ENCODE peak calls at places on chromosomes 16 and 17, in five cellular contexts. One of them, this sample, is unnamed.

GRCh38 chr16:66367968-66368891 is 1.7 kb downstream of the CDH5 start:
- DNase-seq in K562: no peak
- DNase-seq in H1: no peak
- DNase-seq in SK-N-SH: no peak
- DNase-seq in GM12878: no peak
- DNase-seq in this sample: no peak

GRCh38 chr17:41750866-41751265 is 16.4 kb upstream of the HAP1 start:
- DNase-seq in K562: no peak
- DNase-seq in H1: no peak
- DNase-seq in SK-N-SH: no peak
- DNase-seq in GM12878: no peak
- DNase-seq in this sample: no peak

GRCh38 chr17:57523926-57524634 is 221.0 kb downstream of the CCDC182 start:
- DNase-seq in K562: no peak
- DNase-seq in H1: no peak
- DNase-seq in SK-N-SH: no peak
- DNase-seq in GM12878: no peak
- DNase-seq in this sample: no peak

GRCh38 chr17:44655983-44656700 is at the start of gene MEIOC:
- DNase-seq in K562: no peak
- DNase-seq in H1: peak
- DNase-seq in SK-N-SH: peak
- DNase-seq in GM12878: no peak
- DNase-seq in this sample: no peak

GRCh38 chr17:7014995-7015586 is 2.7 kb downstream of the RNASEK start:
- DNase-seq in K562: no peak
- DNase-seq in H1: no peak
- DNase-seq in SK-N-SH: no peak
- DNase-seq in GM12878: peak
- DNase-seq in this sample: no peak

GRCh38 chr16:1379054-1379862 is 27.5 kb downstream of the GNPTG start:
- DNase-seq in K562: peak
- DNase-seq in H1: peak
- DNase-seq in SK-N-SH: peak
- DNase-seq in GM12878: no peak
- DNase-seq in this sample: peak

GRCh38 chr16:84562174-84562815 is 55.6 kb downstream of the COTL1 start:
- DNase-seq in K562: no peak
- DNase-seq in H1: no peak
- DNase-seq in SK-N-SH: no peak
- DNase-seq in GM12878: peak
- DNase-seq in this sample: no peak

GRCh38 chr16:57042157-57043111 is 49.9 kb upstream of the CPNE2 start:
- DNase-seq in K562: no peak
- DNase-seq in H1: no peak
- DNase-seq in SK-N-SH: no peak
- DNase-seq in GM12878: peak
- DNase-seq in this sample: no peak

GRCh38 chr16:30958164-30959083 is 870 bp downstream of the SETD1A start:
- DNase-seq in K562: peak
- DNase-seq in H1: peak
- DNase-seq in SK-N-SH: peak
- DNase-seq in GM12878: no peak
- DNase-seq in this sample: peak

GRCh38 chr17:21039839-21040575 is 2.8 kb downstream of the USP22 start:
- DNase-seq in K562: peak
- DNase-seq in H1: no peak
- DNase-seq in SK-N-SH: peak
- DNase-seq in GM12878: no peak
- DNase-seq in this sample: peak

GRCh38 chr17:77555741-77556291 is 402.7 kb upstream of the TNRC6C start:
- DNase-seq in K562: no peak
- DNase-seq in H1: no peak
- DNase-seq in SK-N-SH: peak
- DNase-seq in GM12878: no peak
- DNase-seq in this sample: no peak

GRCh38 chr16:29804455-29805231 is 1.7 kb upstream of the MAZ start:
- DNase-seq in K562: no peak
- DNase-seq in H1: no peak
- DNase-seq in SK-N-SH: no peak
- DNase-seq in GM12878: no peak
- DNase-seq in this sample: no peak

GRCh38 chr17:54063639-54064038 is 240.9 kb downstream of the KIF2B start:
- DNase-seq in K562: no peak
- DNase-seq in H1: no peak
- DNase-seq in SK-N-SH: no peak
- DNase-seq in GM12878: no peak
- DNase-seq in this sample: no peak

GRCh38 chr16:82201906-82202305 is 31.9 kb upstream of the MPHOSPH6 start:
- DNase-seq in K562: no peak
- DNase-seq in H1: no peak
- DNase-seq in SK-N-SH: no peak
- DNase-seq in GM12878: no peak
- DNase-seq in this sample: no peak

GRCh38 chr16:10608687-10609409 is 28.4 kb upstream of the EMP2 start:
- DNase-seq in K562: no peak
- DNase-seq in H1: no peak
- DNase-seq in SK-N-SH: no peak
- DNase-seq in GM12878: no peak
- DNase-seq in this sample: no peak

GRCh38 chr16:85007815-85008214 is 3.5 kb downstream of the ZDHHC7 start:
- DNase-seq in K562: no peak
- DNase-seq in H1: no peak
- DNase-seq in SK-N-SH: no peak
- DNase-seq in GM12878: no peak
- DNase-seq in this sample: no peak

GRCh38 chr16:55250641-55251550 is 73.1 kb upstream of the IRX6 start:
- DNase-seq in K562: no peak
- DNase-seq in H1: no peak
- DNase-seq in SK-N-SH: peak
- DNase-seq in GM12878: no peak
- DNase-seq in this sample: no peak

GRCh38 chr16:31215287-31216115 is 1.4 kb downstream of the PYDC1 start:
- DNase-seq in K562: peak
- DNase-seq in H1: peak
- DNase-seq in SK-N-SH: peak
- DNase-seq in GM12878: no peak
- DNase-seq in this sample: peak

GRCh38 chr16:50448522-50448921 is 79.7 kb upstream of the BRD7 start:
- DNase-seq in K562: no peak
- DNase-seq in H1: peak
- DNase-seq in SK-N-SH: peak
- DNase-seq in GM12878: no peak
- DNase-seq in this sample: peak

GRCh38 chr16:56332464-56333079 is 92.8 kb downstream of the AMFR start:
- DNase-seq in K562: peak
- DNase-seq in H1: peak
- DNase-seq in SK-N-SH: peak
- DNase-seq in GM12878: no peak
- DNase-seq in this sample: peak

GRCh38 chr16:81861915-81862314 is 82.8 kb downstream of the PLCG2 start:
- DNase-seq in K562: no peak
- DNase-seq in H1: no peak
- DNase-seq in SK-N-SH: no peak
- DNase-seq in GM12878: no peak
- DNase-seq in this sample: no peak

GRCh38 chr17:17778308-17779014 is 58.3 kb downstream of the SREBF1 start:
- DNase-seq in K562: no peak
- DNase-seq in H1: no peak
- DNase-seq in SK-N-SH: peak
- DNase-seq in GM12878: no peak
- DNase-seq in this sample: no peak

GRCh38 chr16:57938936-57939871 is 31.7 kb downstream of the CNGB1 start:
- DNase-seq in K562: no peak
- DNase-seq in H1: no peak
- DNase-seq in SK-N-SH: no peak
- DNase-seq in GM12878: no peak
- DNase-seq in this sample: peak

GRCh38 chr17:68598074-68598473 is 3.1 kb downstream of the FAM20A start:
- DNase-seq in K562: no peak
- DNase-seq in H1: no peak
- DNase-seq in SK-N-SH: no peak
- DNase-seq in GM12878: no peak
- DNase-seq in this sample: no peak

DNA sequence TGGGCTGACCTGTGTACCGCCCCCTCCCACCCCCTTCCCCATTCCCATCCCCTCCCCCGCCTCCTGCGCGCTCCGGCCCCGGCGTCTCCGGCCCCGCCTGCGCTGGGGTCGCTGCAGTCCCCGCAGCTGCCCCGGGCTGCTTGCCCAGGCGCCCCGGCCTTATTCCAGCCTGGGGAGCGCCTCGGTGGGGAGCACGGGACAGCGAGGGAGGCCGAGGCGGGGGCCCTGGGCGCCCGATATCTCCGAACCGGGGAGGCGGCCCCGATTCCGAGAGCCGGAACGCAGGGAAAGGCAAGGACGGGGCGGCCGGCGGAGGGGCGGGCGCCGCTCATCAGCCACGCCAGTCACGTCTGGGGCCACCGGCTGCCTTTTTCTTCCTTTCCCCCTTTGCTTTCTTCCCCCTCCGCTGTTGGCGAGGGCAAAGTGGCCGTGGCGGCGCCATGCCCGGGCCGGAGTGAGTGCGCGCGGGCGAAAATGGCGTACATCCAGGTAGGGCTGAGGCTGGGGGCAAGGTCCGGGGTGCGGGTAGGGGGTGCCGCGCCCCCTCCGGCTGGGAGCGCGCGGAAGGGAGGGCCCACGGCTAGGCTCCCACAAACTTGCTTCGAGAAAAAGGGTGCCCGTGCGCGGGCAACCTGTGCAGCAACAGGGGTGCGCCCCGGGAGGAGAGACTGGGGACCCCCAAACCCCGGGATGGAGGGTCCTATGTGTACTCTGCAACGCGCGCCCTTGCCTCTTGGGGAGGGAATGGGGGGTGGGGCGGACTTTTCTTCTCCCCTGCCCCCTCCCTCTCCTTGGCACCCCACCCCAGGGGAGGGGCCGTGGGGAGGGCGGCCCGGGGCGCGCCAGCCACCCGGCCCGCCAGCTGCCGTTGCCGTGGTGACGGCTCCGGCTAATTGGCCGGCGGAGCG is at the start of gene SYT17:
- DNase-seq in K562: no peak
- DNase-seq in H1: peak
- DNase-seq in SK-N-SH: peak
- DNase-seq in GM12878: no peak
- DNase-seq in this sample: no peak
- TF ChIP-seq GABPA in K562: no peak
- TF ChIP-seq GABPA in H1: no peak
- TF ChIP-seq GABPA in SK-N-SH: no peak
- TF ChIP-seq GABPA in GM12878: no peak
- TF ChIP-seq GABPA in this sample: no peak

GRCh38 chr16:78762222-78762621 is 662.8 kb downstream of the WWOX start:
- DNase-seq in K562: no peak
- DNase-seq in H1: no peak
- DNase-seq in SK-N-SH: no peak
- DNase-seq in GM12878: no peak
- DNase-seq in this sample: no peak

GRCh38 chr16:78761427-78761826 is 662.0 kb downstream of the WWOX start:
- DNase-seq in K562: no peak
- DNase-seq in H1: no peak
- DNase-seq in SK-N-SH: no peak
- DNase-seq in GM12878: peak
- DNase-seq in this sample: no peak

GRCh38 chr16:78768226-78768625 is 668.8 kb downstream of the WWOX start:
- DNase-seq in K562: no peak
- DNase-seq in H1: no peak
- DNase-seq in SK-N-SH: no peak
- DNase-seq in GM12878: no peak
- DNase-seq in this sample: no peak

GRCh38 chr16:78764478-78764877 is 665.0 kb downstream of the WWOX start:
- DNase-seq in K562: no peak
- DNase-seq in H1: no peak
- DNase-seq in SK-N-SH: no peak
- DNase-seq in GM12878: no peak
- DNase-seq in this sample: no peak

DNA sequence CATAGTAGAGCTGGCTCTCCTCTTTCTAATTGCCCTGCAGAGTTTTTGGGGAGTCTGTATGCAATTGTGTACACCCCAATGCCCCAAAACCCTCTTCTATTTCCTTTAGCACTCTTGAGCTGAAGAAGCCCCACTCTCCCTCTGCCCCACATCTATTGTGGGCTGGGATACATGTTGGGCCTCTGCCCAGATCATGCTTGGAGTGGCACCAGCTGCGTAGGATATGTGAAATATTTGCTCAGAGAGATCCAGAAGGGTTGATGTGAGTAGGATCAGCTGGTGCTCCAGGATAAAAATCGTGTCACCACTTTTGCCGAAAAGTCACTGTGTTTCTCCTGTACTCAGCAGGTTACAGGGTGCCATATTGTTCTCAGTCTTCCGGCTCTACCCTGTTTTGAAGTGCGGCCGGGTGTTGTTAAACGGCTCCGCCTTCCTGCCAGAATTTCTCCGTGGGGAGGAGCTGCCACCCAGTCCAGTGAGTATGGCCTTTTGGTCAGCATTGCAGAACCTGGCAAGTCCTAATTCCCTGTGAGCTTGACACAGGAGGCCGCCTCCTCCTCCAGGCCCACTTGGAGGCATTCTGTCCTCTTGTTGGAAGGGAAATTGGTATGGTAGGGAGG is 664.5 kb downstream of the WWOX start:
- DNase-seq in K562: no peak
- DNase-seq in H1: no peak
- DNase-seq in SK-N-SH: no peak
- DNase-seq in GM12878: no peak
- DNase-seq in this sample: no peak
- H3K9ac ChIP-seq in K562: no peak
- H3K9ac ChIP-seq in H1: no peak
- H3K9ac ChIP-seq in SK-N-SH: no peak
- H3K9ac ChIP-seq in GM12878: no peak
- H3K9ac ChIP-seq in this sample: no peak

GRCh38 chr16:9280067-9280466 is 188.6 kb downstream of the HAPSTR1 start:
- DNase-seq in K562: no peak
- DNase-seq in H1: no peak
- DNase-seq in SK-N-SH: no peak
- DNase-seq in GM12878: no peak
- DNase-seq in this sample: no peak
- TF ChIP-seq USF2 in K562: no peak
- TF ChIP-seq USF2 in H1: no peak
- TF ChIP-seq USF2 in SK-N-SH: no peak
- TF ChIP-seq USF2 in GM12878: no peak
- TF ChIP-seq USF2 in this sample: no peak

GRCh38 chr16:86248325-86248905 is 261.9 kb upstream of the FOXF1 start:
- DNase-seq in K562: no peak
- DNase-seq in H1: peak
- DNase-seq in SK-N-SH: no peak
- DNase-seq in GM12878: no peak
- DNase-seq in this sample: no peak
- TF ChIP-seq GABPA in K562: no peak
- TF ChIP-seq GABPA in H1: no peak
- TF ChIP-seq GABPA in SK-N-SH: no peak
- TF ChIP-seq GABPA in GM12878: no peak
- TF ChIP-seq GABPA in this sample: no peak

GRCh38 chr16:4970010-4970409 is 11.9 kb downstream of the SEC14L5 start:
- DNase-seq in K562: no peak
- DNase-seq in H1: no peak
- DNase-seq in SK-N-SH: no peak
- DNase-seq in GM12878: no peak
- DNase-seq in this sample: no peak
- H3K9ac ChIP-seq in K562: no peak
- H3K9ac ChIP-seq in H1: no peak
- H3K9ac ChIP-seq in SK-N-SH: no peak
- H3K9ac ChIP-seq in GM12878: no peak
- H3K9ac ChIP-seq in this sample: no peak

GRCh38 chr17:2011421-2012371 is 13.4 kb downstream of the RTN4RL1 start:
- DNase-seq in K562: no peak
- DNase-seq in H1: no peak
- DNase-seq in SK-N-SH: no peak
- DNase-seq in GM12878: no peak
- DNase-seq in this sample: no peak
- TF ChIP-seq USF2 in K562: no peak
- TF ChIP-seq USF2 in H1: no peak
- TF ChIP-seq USF2 in SK-N-SH: no peak
- TF ChIP-seq USF2 in GM12878: no peak
- TF ChIP-seq USF2 in this sample: no peak